ENCODE peak calls at places on chromosomes 12 and 14, in ten cellular contexts. D, J, O, S, V, R, H, C, M and L are unnamed samples.

GRCh38 chr14:65281991-65282908 is 130.3 kb upstream of the FUT8 start:
- DNase-seq in M (no peak), D (no peak), J (no peak), O (peak), R (no peak), V (no peak), C (peak), H (no peak), S (no peak), L (peak)

GRCh38 chr12:127270193-127270592 is 996.8 kb upstream of the TMEM132C start:
- DNase-seq in H (no peak), C (peak), V (no peak), D (peak), M (no peak), S (peak), R (no peak), J (no peak), O (peak), L (no peak)

GRCh38 chr12:89236748-89237428 is 115.4 kb downstream of the DUSP6 start:
- DNase-seq in M (no peak), H (peak), V (no peak), R (no peak), J (no peak), O (peak), C (no peak), D (no peak), S (no peak), L (no peak)

GRCh38 chr12:39883411-39883810 is 222.5 kb downstream of the SLC2A13 start:
- DNase-seq in S (no peak), J (no peak), D (no peak), V (no peak), H (no peak), R (no peak), M (no peak), C (no peak), O (no peak), L (peak)

GRCh38 chr14:22882529-22883190 is 362 bp upstream of the REM2 start:
- DNase-seq in D (peak), S (no peak), R (no peak), V (peak), H (peak), M (peak), C (peak), O (peak), J (peak), L (peak)

GRCh38 chr12:2797721-2798418 is 3.1 kb downstream of the FKBP4 start:
- DNase-seq in D (no peak), O (no peak), C (peak), H (no peak), R (no peak), V (peak), J (no peak), S (no peak), M (peak), L (no peak)

GRCh38 chr12:71639341-71639760 is 24.3 kb downstream of the ZFC3H1 start:
- DNase-seq in C (peak), R (no peak), O (no peak), J (peak), V (no peak), M (no peak), D (no peak), H (no peak), S (no peak), L (no peak)

GRCh38 chr14:23550827-23551265 is 719 bp downstream of the ZFHX2 start:
- DNase-seq in V (peak), C (no peak), R (no peak), D (no peak), J (no peak), M (no peak), H (no peak), O (no peak), S (no peak), L (no peak)

GRCh38 chr12:3365416-3366385 is 125.3 kb upstream of the PRMT8 start:
- DNase-seq in S (no peak), D (no peak), M (peak), R (no peak), J (peak), O (no peak), H (no peak), V (no peak), C (no peak), L (no peak)

GRCh38 chr14:101248840-101249675 is 312.2 kb upstream of the DIO3 start:
- DNase-seq in O (no peak), V (no peak), S (no peak), C (no peak), D (peak), J (no peak), M (peak), R (peak), H (no peak), L (no peak)

GRCh38 chr12:49345048-49345839 is 1.4 kb upstream of the DNAJC22 start:
- DNase-seq in J (peak), V (no peak), O (no peak), S (no peak), M (peak), D (no peak), C (no peak), R (no peak), H (no peak), L (no peak)

GRCh38 chr12:62919827-62920226 is 15.1 kb downstream of the PPM1H start:
- DNase-seq in S (no peak), M (peak), H (no peak), O (peak), C (peak), R (peak), D (no peak), J (no peak), V (peak), L (no peak)

GRCh38 chr12:31590730-31591307 is at the start of gene DENND5B:
- DNase-seq in D (peak), M (peak), H (no peak), V (peak), C (peak), R (peak), J (peak), S (peak), O (peak), L (no peak)

GRCh38 chr12:13228579-13228978 is 32.1 kb downstream of the EMP1 start:
- DNase-seq in D (no peak), R (no peak), S (no peak), O (no peak), H (no peak), J (no peak), M (no peak), V (no peak), C (no peak), L (no peak)

GRCh38 chr14:72665259-72665658 is 228.6 kb downstream of the DPF3 start:
- DNase-seq in V (no peak), C (peak), O (peak), R (no peak), J (no peak), S (no peak), M (no peak), D (no peak), H (peak), L (peak)

GRCh38 chr14:79911762-79912161 is 299.5 kb downstream of the DIO2 start:
- DNase-seq in C (no peak), J (no peak), D (no peak), R (no peak), V (no peak), H (no peak), O (no peak), M (no peak), S (no peak), L (no peak)

GRCh38 chr12:70317781-70318180 is 48.3 kb upstream of the KCNMB4 start:
- DNase-seq in S (no peak), O (no peak), D (no peak), V (no peak), H (no peak), M (no peak), R (no peak), C (no peak), J (no peak), L (no peak)

GRCh38 chr14:68943107-68943506 is 36.0 kb downstream of the ACTN1 start:
- DNase-seq in J (no peak), D (no peak), M (no peak), R (no peak), S (no peak), H (no peak), C (no peak), O (no peak), V (no peak), L (no peak)

GRCh38 chr12:116454076-116454475 is 105.1 kb upstream of the MAP1LC3B2 start:
- DNase-seq in C (no peak), V (no peak), M (no peak), O (no peak), H (no peak), S (no peak), R (no peak), D (no peak), J (no peak), L (no peak)

GRCh38 chr12:116454950-116455447 is 104.2 kb upstream of the MAP1LC3B2 start:
- DNase-seq in C (peak), R (no peak), M (no peak), O (peak), V (no peak), D (no peak), H (peak), S (no peak), J (no peak), L (peak)

GRCh38 chr12:116455540-116456306 is 103.5 kb upstream of the MAP1LC3B2 start:
- DNase-seq in O (peak), C (peak), D (peak), J (no peak), H (peak), V (peak), M (peak), S (peak), R (peak), L (peak)

GRCh38 chr12:116456683-116457082 is 102.5 kb upstream of the MAP1LC3B2 start:
- DNase-seq in C (no peak), M (no peak), D (no peak), R (peak), H (no peak), J (peak), V (peak), S (no peak), O (peak), L (no peak)

DNA sequence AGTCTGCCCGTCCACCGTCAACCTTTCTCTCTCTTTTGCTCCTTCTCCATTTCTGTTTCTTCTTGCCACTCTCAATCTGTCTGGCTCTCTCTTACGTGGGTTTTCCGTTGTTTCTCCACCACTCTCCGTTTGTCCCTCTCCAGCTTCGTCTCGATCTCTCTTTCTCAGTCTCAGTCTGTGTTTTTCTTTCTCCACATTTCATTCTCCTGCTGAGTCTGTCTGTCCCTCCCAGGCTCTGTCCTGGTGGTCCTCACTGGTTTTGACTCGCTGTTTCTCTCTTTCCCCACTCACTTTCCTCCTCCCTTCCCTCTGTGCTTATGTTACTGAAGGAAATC is 102.9 kb upstream of the MAP1LC3B2 start:
- DNase-seq in C (no peak), D (no peak), M (no peak), S (no peak), J (no peak), R (no peak), V (no peak), O (no peak), H (no peak), L (no peak)
- H3K4me3 ChIP-seq in C (no peak), D (no peak), M (no peak), S (peak), J (no peak), R (no peak), V (no peak), O (no peak), H (no peak), L (no peak)

GRCh38 chr12:54016478-54016964 is 7.7 kb downstream of the HOXC8 start:
- DNase-seq in O (peak), S (no peak), D (no peak), R (peak), C (peak), M (no peak), J (no peak), H (no peak), V (no peak), L (no peak)
- H3K4me3 ChIP-seq in O (peak), S (peak), D (no peak), R (peak), C (peak), M (no peak), J (no peak), H (peak), V (peak), L (no peak)

GRCh38 chr12:109114644-109115043 is 1.7 kb upstream of the ACACB start:
- DNase-seq in D (no peak), H (no peak), J (no peak), V (no peak), O (no peak), C (no peak), S (no peak), R (no peak), M (no peak), L (no peak)
- H3K4me3 ChIP-seq in D (no peak), H (no peak), J (peak), V (no peak), O (no peak), C (no peak), S (no peak), R (peak), M (no peak), L (no peak)

DNA sequence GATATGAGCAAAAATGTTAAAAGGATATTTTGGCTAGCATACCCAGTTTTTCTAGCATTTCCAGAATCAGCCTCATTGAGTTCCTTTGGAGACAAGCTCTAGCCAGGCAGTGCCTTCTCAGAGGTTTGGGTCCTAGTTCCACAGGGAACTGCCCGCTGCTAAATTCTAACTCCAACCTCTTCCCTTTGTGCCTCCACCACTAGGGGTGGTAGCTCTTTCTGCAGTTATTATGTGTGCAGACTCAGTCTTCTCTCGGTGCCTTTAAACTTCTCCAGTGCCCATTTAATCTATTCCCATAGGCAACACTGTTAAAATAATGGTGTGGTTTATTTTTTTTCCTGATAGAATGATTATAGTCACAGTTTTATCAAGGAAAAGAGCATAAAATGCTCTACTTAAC is 21.5 kb upstream of the SLC25A3 start:
- DNase-seq in D (no peak), O (no peak), S (no peak), R (no peak), V (no peak), M (no peak), J (peak), C (no peak), H (no peak), L (no peak)
- H3K4me3 ChIP-seq in D (no peak), O (no peak), S (no peak), R (no peak), V (no peak), M (no peak), J (no peak), C (no peak), H (no peak), L (no peak)

GRCh38 chr12:76422154-76422877 is 74.1 kb upstream of the BBS10 start:
- DNase-seq in H (no peak), J (no peak), M (no peak), S (no peak), D (no peak), V (no peak), R (no peak), C (peak), O (no peak), L (no peak)
- H3K4me3 ChIP-seq in H (no peak), J (no peak), M (no peak), S (no peak), D (no peak), V (no peak), R (no peak), C (peak), O (no peak), L (peak)

DNA sequence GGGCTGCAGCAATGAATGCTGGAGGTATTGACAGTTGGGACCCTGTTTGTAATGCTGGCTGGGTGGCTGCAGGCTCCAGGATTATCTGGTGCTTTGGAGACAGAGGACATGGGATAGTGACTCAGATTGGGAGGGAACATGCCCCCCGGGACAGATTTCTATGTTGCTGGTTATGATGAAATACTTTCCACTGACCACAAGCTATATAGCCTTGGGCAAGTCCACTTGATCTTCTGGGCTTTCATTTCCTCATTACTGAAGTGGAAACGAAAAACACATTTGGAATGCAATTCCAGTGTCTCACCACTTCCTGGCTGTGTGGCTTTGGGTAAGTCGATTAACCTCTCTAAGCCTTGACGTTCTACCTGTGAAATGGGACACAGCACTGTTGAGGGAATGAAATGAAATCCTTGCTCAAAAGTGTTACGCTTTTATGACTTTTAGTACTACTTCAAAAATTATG is 6.3 kb upstream of the TPCN1 start:
- DNase-seq in J (no peak), S (peak), C (peak), H (peak), D (peak), M (no peak), V (no peak), O (peak), R (peak), L (peak)
- H3K4me3 ChIP-seq in J (no peak), S (no peak), C (no peak), H (no peak), D (no peak), M (no peak), V (no peak), O (no peak), R (no peak), L (no peak)

GRCh38 chr14:77985235-77985634 is 184.9 kb upstream of the NRXN3 start:
- DNase-seq in C (no peak), R (no peak), H (no peak), S (no peak), J (no peak), O (peak), D (no peak), M (no peak), V (no peak), L (no peak)

GRCh38 chr14:77979171-77979570 is 179.3 kb downstream of the ADCK1 start:
- DNase-seq in V (no peak), H (no peak), J (no peak), O (no peak), M (no peak), S (no peak), R (no peak), C (no peak), D (no peak), L (no peak)

GRCh38 chr14:77979666-77980351 is 179.9 kb downstream of the ADCK1 start:
- DNase-seq in O (peak), S (no peak), R (no peak), V (no peak), H (no peak), D (no peak), J (peak), C (no peak), M (no peak), L (no peak)

GRCh38 chr14:77980475-77981321 is 180.8 kb downstream of the ADCK1 start:
- DNase-seq in O (no peak), M (peak), V (peak), S (no peak), H (no peak), C (no peak), D (peak), J (peak), R (no peak), L (no peak)
- H3K4me3 ChIP-seq in O (peak), M (peak), V (no peak), S (peak), H (no peak), C (no peak), D (peak), J (peak), R (peak), L (peak)

GRCh38 chr12:93126069-93126474 is 197.0 kb upstream of the EEA1 start:
- DNase-seq in O (no peak), R (no peak), M (no peak), J (no peak), S (no peak), H (no peak), V (no peak), C (no peak), D (no peak), L (no peak)
- H3K4me3 ChIP-seq in O (no peak), R (no peak), M (no peak), J (no peak), S (no peak), H (no peak), V (no peak), C (no peak), D (no peak), L (no peak)

DNA sequence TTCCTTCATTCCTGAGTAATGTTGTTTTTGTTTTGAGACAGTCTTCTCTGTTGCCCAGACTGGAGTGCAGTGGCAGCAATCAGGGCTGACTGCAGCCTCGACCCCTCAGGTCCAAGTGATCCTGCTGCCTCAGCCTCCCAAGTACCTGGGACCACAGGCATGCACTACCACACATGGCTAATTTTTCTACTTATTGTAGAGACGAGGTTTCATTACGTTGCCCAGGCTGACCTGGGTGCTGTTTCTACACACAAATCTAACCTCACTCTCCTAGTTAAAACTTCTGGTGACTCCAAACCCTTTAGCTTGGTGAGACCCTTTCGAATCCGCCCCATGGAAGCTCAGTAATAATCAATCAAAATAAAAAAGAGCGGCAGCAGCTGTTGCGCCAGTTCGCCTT is 1.3 kb downstream of the TMEM116 start:
- DNase-seq in D (no peak), S (no peak), O (no peak), J (no peak), M (no peak), V (no peak), C (no peak), H (no peak), R (no peak), L (no peak)
- H3K4me3 ChIP-seq in D (no peak), S (peak), O (peak), J (peak), M (peak), V (peak), C (no peak), H (peak), R (peak), L (no peak)